ENCODE peak calls at places on chromosomes 2 and 18, in ten cellular contexts. S is AG04449; C is substantia nigra; Z is mesenteric fat pad; B is CD8-positive, alpha-beta T cell; V is fibroblast of mammary gland; L is activated naive CD4-positive, alpha-beta T cell; I is NCI-H1092; T is EH; D is left lobe of liver. R is an unnamed sample.

GRCh38 chr2:170229125-170229524 is 51.2 kb downstream of the MYO3B start:
- DNase-seq in S (no peak), C (no peak), Z (no peak), B (no peak), V (no peak), L (no peak), I (peak; percentile 13), T (no peak), D (no peak), R (no peak)

GRCh38 chr2:168574856-168575630 is 119.0 kb downstream of the CERS6 start:
- DNase-seq in S (no peak), C (no peak), Z (no peak), B (no peak), V (no peak), L (no peak), I (no peak), T (no peak), D (no peak), R (no peak)

GRCh38 chr2:216057688-216058193 is 23.9 kb downstream of the PECR start:
- DNase-seq in S (peak; percentile 60), C (no peak), Z (no peak), B (peak; percentile 47), V (peak; percentile 55), L (peak; percentile 9), I (no peak), T (peak; percentile 90), D (peak; percentile 76), R (no peak)

GRCh38 chr2:23430263-23430662 is 45.3 kb downstream of the KLHL29 start:
- DNase-seq in S (peak; percentile 87), C (no peak), Z (no peak), B (no peak), V (peak; percentile 83), L (no peak), I (no peak), T (peak; percentile 86), D (no peak), R (no peak)

GRCh38 chr2:2191110-2191707 is 139.9 kb downstream of the MYT1L start:
- DNase-seq in S (no peak), C (no peak), Z (no peak), B (no peak), V (no peak), L (no peak), I (no peak), T (no peak), D (no peak), R (no peak)

GRCh38 chr2:159287733-159288132 is 1.2 kb upstream of the WDSUB1 start:
- DNase-seq in S (no peak), C (no peak), Z (no peak), B (no peak), V (no peak), L (no peak), I (no peak), T (no peak), D (no peak), R (no peak)

GRCh38 chr18:23887493-23887892 is 127.1 kb upstream of the TTC39C start:
- DNase-seq in S (no peak), C (no peak), Z (no peak), B (no peak), V (peak; percentile 18), L (no peak), I (peak; percentile 90), T (peak; percentile 45), D (no peak), R (no peak)

GRCh38 chr2:70979626-70980025 is 1.2 kb downstream of the ANKRD53 start:
- DNase-seq in S (no peak), C (no peak), Z (peak; percentile 75), B (no peak), V (no peak), L (no peak), I (no peak), T (no peak), D (peak; percentile 39), R (no peak)

GRCh38 chr2:231046908-231047269 is 9.6 kb downstream of the C2orf72 start:
- DNase-seq in S (no peak), C (no peak), Z (no peak), B (no peak), V (no peak), L (no peak), I (no peak), T (no peak), D (no peak), R (no peak)

GRCh38 chr2:71499691-71500090 is 46.3 kb downstream of the DYSF start:
- DNase-seq in S (no peak), C (no peak), Z (peak; percentile 80), B (no peak), V (no peak), L (no peak), I (no peak), T (no peak), D (no peak), R (no peak)

GRCh38 chr2:104164721-104165252 is 689.1 kb upstream of the POU3F3 start:
- DNase-seq in S (no peak), C (no peak), Z (no peak), B (no peak), V (no peak), L (no peak), I (no peak), T (no peak), D (no peak), R (no peak)

GRCh38 chr2:120348134-120349103 is 2.5 kb downstream of the INHBB start:
- DNase-seq in S (no peak), C (no peak), Z (no peak), B (no peak), V (no peak), L (no peak), I (no peak), T (no peak), D (peak; percentile 62), R (no peak)

GRCh38 chr2:217875138-217875537 is 127.7 kb downstream of the TNS1 start:
- DNase-seq in S (no peak), C (no peak), Z (no peak), B (no peak), V (no peak), L (no peak), I (no peak), T (no peak), D (no peak), R (no peak)

GRCh38 chr18:9419956-9420631 is 55.2 kb upstream of the RALBP1 start:
- DNase-seq in S (no peak), C (no peak), Z (no peak), B (no peak), V (peak; percentile 14), L (no peak), I (no peak), T (peak; percentile 72), D (no peak), R (no peak)

GRCh38 chr2:174603280-174603679 is 5.7 kb upstream of the WIPF1 start:
- DNase-seq in S (no peak), C (no peak), Z (no peak), B (no peak), V (peak; percentile 85), L (no peak), I (peak; percentile 52), T (peak; percentile 74), D (peak; percentile 63), R (no peak)